ENCODE peak calls at places on chromosomes 2 and 18, in five cellular contexts. D is GM12865, W is glutamatergic neuron, F is mucosa of descending colon, R is esophagus muscularis mucosa. N is an unnamed sample.

GRCh38 chr2:239772721-239773120 is 252.4 kb downstream of the NDUFA10 start:
- DNase-seq in W (no peak), D (no peak), R (no peak), F (no peak), N (no peak)

GRCh38 chr2:100038019-100038418 is 104.4 kb downstream of the AFF3 start:
- DNase-seq in W (peak; percentile 45), F (no peak), D (no peak), R (peak; percentile 75), N (no peak)

GRCh38 chr2:121080013-121080772 is 204.8 kb downstream of the TFCP2L1 start:
- DNase-seq in D (peak; percentile 41), W (peak; percentile 84), F (no peak), R (no peak), N (peak; percentile 73)

GRCh38 chr18:7358989-7359726 is 128.3 kb downstream of the LRRC30 start:
- DNase-seq in W (no peak), F (no peak), D (no peak), R (no peak), N (no peak)

GRCh38 chr2:71699428-71699827 is 246.1 kb downstream of the DYSF start:
- DNase-seq in R (no peak), F (no peak), D (no peak), W (no peak), N (no peak)

GRCh38 chr2:32947484-32948143 is 861 bp downstream of the LTBP1 start:
- DNase-seq in D (peak; percentile 41), W (peak; percentile 52), F (peak; percentile 73), R (peak; percentile 88), N (no peak)

GRCh38 chr2:200159829-200160781 is 146.4 kb upstream of the SPATS2L start:
- DNase-seq in R (peak; percentile 81), F (no peak), D (no peak), W (no peak), N (no peak)

GRCh38 chr2:220336771-220337170 is 709.3 kb downstream of the SLC4A3 start:
- DNase-seq in R (no peak), D (no peak), F (no peak), W (no peak), N (no peak)

GRCh38 chr2:201070966-201071304 is 536 bp downstream of the HYCC2 start:
- DNase-seq in W (no peak), R (no peak), D (no peak), F (no peak), N (no peak)

DNA sequence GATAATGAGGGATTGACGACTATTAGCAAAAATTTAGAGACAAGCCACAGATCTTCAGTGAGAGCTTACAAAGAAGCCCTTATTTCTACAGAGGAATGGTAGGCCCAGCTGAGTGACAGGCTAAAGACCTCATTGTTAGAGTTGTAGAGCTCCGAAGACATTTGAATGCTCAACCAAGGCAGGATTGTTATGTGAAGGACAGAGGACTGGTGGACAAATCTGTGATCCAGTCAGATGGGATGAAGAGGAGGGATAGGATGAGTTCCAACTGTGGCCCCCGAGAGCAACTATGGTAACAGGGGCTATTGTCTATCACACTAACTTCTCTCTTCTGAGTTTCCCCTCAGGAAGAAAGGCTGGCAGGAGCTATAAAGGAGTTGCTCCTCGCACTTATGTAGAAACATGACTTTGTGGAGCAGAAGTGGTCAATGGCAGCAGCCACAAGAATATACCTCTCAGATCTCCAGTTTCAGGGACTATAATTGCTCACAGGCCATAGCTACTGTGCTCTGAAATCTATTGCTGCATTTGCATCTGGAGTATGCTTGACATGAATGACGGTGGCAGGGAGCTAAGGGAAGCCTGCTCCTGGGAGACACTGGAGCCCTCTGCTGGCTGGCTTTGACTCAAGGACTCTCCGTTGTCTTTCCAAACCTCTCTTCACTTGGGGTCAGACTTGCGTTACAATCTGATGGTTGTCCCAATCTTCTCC is 50.3 kb upstream of the GREB1L start:
- DNase-seq in F (peak; percentile 37), D (peak; percentile 52), R (no peak), W (peak; percentile 80), N (no peak)
- TF ChIP-seq CTCF in F (no peak), D (peak; percentile 57), R (peak; percentile 57), W (peak; percentile 39), N (no peak)

GRCh38 chr2:86706220-86706619 is 13.9 kb upstream of the RMND5A start:
- DNase-seq in R (no peak), F (peak; percentile 47), W (no peak), D (no peak), N (no peak)
- TF ChIP-seq CTCF in R (no peak), F (no peak), W (no peak), D (no peak), N (no peak)

DNA sequence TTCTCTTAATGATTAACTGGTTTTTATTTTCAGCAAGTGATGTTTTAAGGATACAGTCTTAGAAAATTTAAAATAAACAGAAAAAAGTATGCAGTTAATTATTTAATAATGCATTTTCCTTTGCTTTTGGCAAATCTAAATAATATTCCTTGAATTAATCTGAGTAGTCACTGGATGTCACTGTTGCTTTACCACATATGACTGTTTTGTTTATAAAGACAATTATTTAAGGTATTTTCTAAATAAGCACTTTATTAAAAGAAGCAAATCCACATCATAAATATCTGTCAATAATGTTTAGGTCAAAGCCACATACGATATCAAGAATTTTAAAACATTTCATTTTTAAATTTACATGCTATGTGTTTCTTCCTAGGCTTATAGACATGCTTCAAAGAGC is 40.6 kb upstream of the TFPI start:
- DNase-seq in D (no peak), F (no peak), W (no peak), R (no peak), N (no peak)
- TF ChIP-seq CTCF in D (no peak), F (no peak), W (no peak), R (no peak), N (no peak)

GRCh38 chr2:1599301-1600085 is 144.8 kb downstream of the PXDN start:
- DNase-seq in R (no peak), W (no peak), D (no peak), F (no peak), N (no peak)

GRCh38 chr2:1600191-1601063 is 143.9 kb downstream of the PXDN start:
- DNase-seq in D (no peak), W (no peak), F (no peak), R (no peak), N (no peak)

GRCh38 chr2:1601471-1602358 is 142.6 kb downstream of the PXDN start:
- DNase-seq in D (no peak), F (no peak), W (no peak), R (no peak), N (no peak)

GRCh38 chr2:1602359-1603010 is 141.8 kb downstream of the PXDN start:
- DNase-seq in F (no peak), D (no peak), R (no peak), W (no peak), N (no peak)

GRCh38 chr2:1601064-1601405 is 143.3 kb downstream of the PXDN start:
- DNase-seq in R (no peak), W (no peak), D (no peak), F (no peak), N (no peak)
- TF ChIP-seq CTCF in R (no peak), W (no peak), D (no peak), F (no peak), N (no peak)

DNA sequence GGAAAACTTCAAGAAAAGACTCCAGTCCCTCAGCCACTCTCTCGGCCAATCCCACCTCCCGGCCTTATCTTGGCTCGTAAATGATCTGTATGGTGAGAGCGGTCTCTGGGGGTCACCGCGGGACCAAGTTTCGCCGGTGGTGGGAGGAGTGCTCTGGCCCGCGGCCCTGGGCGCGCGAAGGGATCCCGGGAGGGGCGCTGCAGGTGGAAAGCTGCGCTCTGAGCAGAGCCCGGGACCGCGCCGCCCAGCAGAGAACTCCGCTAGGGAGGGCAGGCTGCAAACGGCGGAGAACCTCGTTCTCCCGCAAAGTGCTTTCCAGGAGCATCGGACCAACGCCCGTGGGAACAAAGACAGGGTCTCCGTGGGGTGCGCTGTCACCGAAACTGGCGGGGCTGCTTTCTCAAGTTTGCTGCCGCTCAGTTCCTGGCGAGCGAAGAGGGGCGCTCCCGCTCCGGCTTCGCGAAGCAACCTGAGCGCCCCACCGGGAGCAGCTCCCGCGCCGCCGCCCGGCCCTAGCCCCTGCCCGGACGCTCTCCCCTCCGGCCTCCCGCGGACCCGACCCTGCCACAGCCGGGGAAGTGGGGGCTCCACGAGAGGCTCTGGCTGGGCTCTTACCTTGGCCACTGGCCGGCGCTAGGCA is 508 bp downstream of the LRP2 start:
- DNase-seq in D (peak; percentile 2), W (peak; percentile 44), F (peak; percentile 27), R (no peak), N (no peak)
- TF ChIP-seq CTCF in D (no peak), W (no peak), F (no peak), R (no peak), N (no peak)